ENCODE peak calls at places on chromosomes 7 and 10, in six cellular contexts. N, Y, V, P, H and C are unnamed samples.

GRCh38 chr10:65306201-65306600 is 1619.6 kb upstream of the LRRTM3 start:
- DNase-seq in Y (no peak), P (no peak), H (no peak), V (no peak), N (no peak), C (no peak)

GRCh38 chr7:37908221-37908788 is 8.3 kb downstream of the SFRP4 start:
- DNase-seq in V (no peak), H (no peak), Y (no peak), P (no peak), N (no peak), C (peak; percentile 99)

GRCh38 chr7:156764016-156764669 is 123.6 kb downstream of the RNF32 start:
- DNase-seq in Y (peak; percentile 65), V (no peak), H (no peak), P (peak; percentile 63), N (no peak), C (peak; percentile 74)

GRCh38 chr7:91383186-91383585 is 119.0 kb downstream of the FZD1 start:
- DNase-seq in P (no peak), H (no peak), Y (no peak), V (no peak), N (no peak), C (peak; percentile 10)

GRCh38 chr7:157984138-157984913 is 603.3 kb downstream of the PTPRN2 start:
- DNase-seq in V (no peak), H (no peak), Y (no peak), P (peak; percentile 36), N (no peak), C (no peak)

GRCh38 chr7:1059200-1060091 is 15.1 kb downstream of the GPR146 start:
- DNase-seq in N (no peak), H (no peak), V (no peak), Y (peak; percentile 71), P (peak; percentile 53), C (no peak)

GRCh38 chr10:9305018-9305655 is 1250.6 kb downstream of the GATA3 start:
- DNase-seq in P (no peak), V (no peak), H (no peak), N (no peak), Y (peak; percentile 32), C (peak; percentile 49)

GRCh38 chr10:132763545-132763944 is 22.4 kb downstream of the NKX6-2 start:
- DNase-seq in H (no peak), Y (no peak), N (no peak), P (no peak), V (no peak), C (no peak)

GRCh38 chr7:2016761-2017482 is 215.8 kb downstream of the MAD1L1 start:
- DNase-seq in H (no peak), Y (no peak), N (no peak), V (no peak), P (peak; percentile 15), C (no peak)

GRCh38 chr10:74598891-74599566 is 227.4 kb upstream of the KAT6B start:
- DNase-seq in P (no peak), N (no peak), Y (no peak), H (no peak), V (no peak), C (peak; percentile 70)

GRCh38 chr7:105036217-105037168 is 22.5 kb downstream of the KMT2E start:
- DNase-seq in Y (no peak), N (no peak), H (no peak), V (no peak), P (no peak), C (no peak)

GRCh38 chr7:88339195-88339922 is 32.7 kb upstream of the STEAP4 start:
- DNase-seq in H (no peak), V (no peak), P (no peak), Y (no peak), N (no peak), C (no peak)

GRCh38 chr10:6667679-6668270 is 87.7 kb upstream of the PRKCQ start:
- DNase-seq in P (no peak), N (no peak), Y (peak; percentile 57), H (no peak), V (no peak), C (peak; percentile 38)

GRCh38 chr7:29565982-29566746 is 2.5 kb downstream of the PRR15 start:
- DNase-seq in H (no peak), V (no peak), P (peak; percentile 51), Y (no peak), N (no peak), C (no peak)

GRCh38 chr7:131653418-131654248 is 97.2 kb upstream of the PODXL start:
- DNase-seq in Y (no peak), N (no peak), V (no peak), P (peak; percentile 28), H (no peak), C (peak; percentile 17)

GRCh38 chr7:104552102-104552501 is 223.7 kb downstream of the LHFPL3 start:
- DNase-seq in H (no peak), Y (peak; percentile 42), P (no peak), N (no peak), V (no peak), C (peak; percentile 16)

GRCh38 chr7:2120841-2121830 is 111.6 kb downstream of the MAD1L1 start:
- DNase-seq in N (no peak), P (no peak), Y (no peak), H (no peak), V (no peak), C (no peak)

GRCh38 chr10:3527869-3528268 is 257.1 kb downstream of the KLF6 start:
- DNase-seq in H (no peak), P (no peak), N (no peak), V (no peak), Y (no peak), C (peak; percentile 94)

GRCh38 chr10:32015386-32015785 is 40.8 kb downstream of the KIF5B start:
- DNase-seq in H (no peak), V (no peak), P (no peak), N (no peak), Y (no peak), C (no peak)

GRCh38 chr10:32017044-32017443 is 39.2 kb downstream of the KIF5B start:
- DNase-seq in P (no peak), V (no peak), N (no peak), H (no peak), Y (no peak), C (no peak)
- TF ChIP-seq CTCF in P (no peak), V (no peak), N (no peak), H (no peak), Y (no peak), C (no peak)

GRCh38 chr10:45373003-45373782 is 823 bp upstream of the ALOX5 start:
- DNase-seq in N (no peak), Y (no peak), P (no peak), V (no peak), H (peak; percentile 90), C (no peak)

GRCh38 chr10:45373783-45374450 is at the start of gene ALOX5:
- DNase-seq in P (peak; percentile 74), H (peak; percentile 93), Y (no peak), N (no peak), V (no peak), C (no peak)

GRCh38 chr10:45375101-45375500 is 1.1 kb downstream of the ALOX5 start:
- DNase-seq in V (no peak), N (no peak), Y (no peak), P (no peak), H (no peak), C (no peak)

GRCh38 chr10:45375716-45376231 is 1.8 kb downstream of the ALOX5 start:
- DNase-seq in N (no peak), Y (no peak), P (no peak), V (no peak), H (no peak), C (no peak)

DNA sequence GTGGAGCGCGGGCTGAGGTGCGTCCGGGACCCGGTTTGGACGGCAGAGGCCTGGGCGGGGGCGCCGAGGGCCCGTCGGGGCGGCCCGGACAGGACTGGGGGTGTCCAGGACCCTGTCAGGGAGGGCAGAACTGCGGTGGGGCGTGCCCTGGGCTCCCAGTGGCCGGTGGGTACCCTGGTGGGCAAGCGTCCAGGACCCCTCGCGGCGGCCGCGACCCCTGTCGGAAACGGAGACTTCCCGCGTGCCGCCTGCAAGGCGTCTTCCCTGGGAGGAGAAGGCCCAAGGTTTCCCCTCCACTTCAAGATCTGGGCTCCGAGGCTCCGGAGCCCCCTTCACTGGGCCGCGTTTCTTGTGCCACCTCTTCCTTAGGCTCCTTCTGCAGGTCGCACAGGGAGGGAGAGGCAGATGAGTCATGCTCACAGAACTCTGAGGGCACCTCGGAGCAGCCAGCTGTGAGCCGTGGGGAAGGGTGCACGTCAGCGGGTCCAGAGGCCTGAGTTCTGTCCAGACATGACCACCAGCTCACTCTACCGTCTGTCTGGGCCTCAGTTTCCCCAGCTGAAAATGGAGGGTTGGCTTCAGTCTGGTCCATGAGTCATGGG is 536 bp downstream of the ALOX5 start:
- DNase-seq in N (no peak), Y (peak; percentile 38), H (no peak), V (no peak), P (no peak), C (no peak)
- H3K4me3 ChIP-seq in N (peak overlapping the region; percentile 69), Y (peak overlapping the region; percentile 27), H (peak overlapping the region; percentile 53), V (peak overlapping the region; percentile 61), P (peak overlapping the region; percentile 58), C (no peak overlapping the region)

GRCh38 chr7:12490941-12491340 is 79.6 kb upstream of the SCIN start:
- DNase-seq in Y (no peak), H (no peak), V (no peak), N (no peak), P (no peak), C (no peak)

GRCh38 chr7:12493407-12493806 is 77.1 kb upstream of the SCIN start:
- DNase-seq in Y (peak; percentile 43), H (no peak), N (no peak), P (no peak), V (no peak), C (peak; percentile 69)

GRCh38 chr7:12491526-12491925 is 79.0 kb upstream of the SCIN start:
- DNase-seq in P (no peak), H (no peak), Y (no peak), V (no peak), N (no peak), C (no peak)

GRCh38 chr7:12493866-12494265 is 76.7 kb upstream of the SCIN start:
- DNase-seq in V (no peak), P (no peak), N (no peak), Y (peak; percentile 33), H (no peak), C (no peak)

DNA sequence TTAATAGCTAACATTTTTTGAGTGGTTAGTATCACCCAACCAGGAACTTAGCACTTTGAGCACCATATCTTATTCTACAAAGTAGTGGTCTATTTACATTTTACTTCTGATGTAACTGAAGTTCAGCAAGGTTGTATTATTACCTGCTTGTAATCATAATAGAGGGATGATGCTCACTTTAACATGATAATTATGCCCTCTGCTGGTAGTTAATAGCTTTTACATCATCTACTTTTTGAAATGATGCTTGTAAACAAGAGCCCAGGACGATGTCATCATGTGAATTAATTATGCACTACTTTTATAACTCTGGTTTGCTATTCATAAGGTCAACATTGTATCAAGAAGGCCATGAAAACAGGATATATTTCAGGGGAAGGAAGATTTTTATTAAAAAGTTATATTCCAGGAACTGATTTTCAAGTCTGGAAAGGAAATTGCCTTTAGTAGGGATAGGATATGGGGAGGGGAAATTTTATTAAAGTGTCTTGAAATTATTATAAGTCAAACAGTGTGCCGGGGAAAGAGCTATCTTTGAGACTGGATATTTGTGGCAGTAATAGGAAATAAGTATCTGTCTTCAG is 80.3 kb upstream of the SCIN start:
- DNase-seq in N (no peak), H (no peak), V (no peak), Y (peak; percentile 71), P (no peak), C (peak; percentile 37)
- TF ChIP-seq CTCF in N (peak; percentile 22), H (peak; percentile 41), V (peak; percentile 39), Y (peak; percentile 29), P (peak; percentile 31), C (peak; percentile 41)

DNA sequence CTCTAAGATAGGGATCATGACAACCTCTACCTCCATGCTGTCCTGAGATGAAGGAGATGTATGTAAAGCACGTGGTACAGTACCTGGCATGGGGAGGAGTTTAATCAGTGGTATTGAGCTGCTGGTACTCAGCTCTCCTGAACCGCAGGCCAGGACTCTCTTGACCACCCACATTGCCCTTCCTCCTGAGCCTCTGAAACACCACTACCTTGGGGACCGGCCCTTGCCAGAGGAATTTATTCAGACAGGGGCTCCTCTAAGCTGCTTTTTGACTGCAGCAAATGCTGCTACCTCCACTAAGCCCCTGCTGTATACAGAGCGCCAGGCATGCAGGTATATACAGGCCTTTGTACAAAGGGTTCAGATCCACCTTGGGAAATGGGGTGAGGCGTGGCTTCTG is 36.7 kb downstream of the COL13A1 start:
- DNase-seq in P (no peak), V (no peak), H (no peak), N (no peak), Y (no peak), C (no peak)
- H3K4me3 ChIP-seq in P (no peak overlapping the region), V (no peak overlapping the region), H (no peak overlapping the region), N (no peak overlapping the region), Y (no peak overlapping the region), C (no peak overlapping the region)